ENCODE peak calls at places on chromosomes 5 and 9, in nine cellular contexts. U, W, J, M, A, X, K, P and V are unnamed samples. For H3K4me1, the result is how much of the 10 kb centered on the place peaks cover.

GRCh38 chr5:136191304-136192014 is 1.5 kb downstream of the SMIM32 start:
- DNase-seq in U (no peak), W (no peak), J (no peak), M (peak), A (no peak), X (no peak), K (peak), P (no peak), V (no peak)

GRCh38 chr9:123368481-123369153 is 12.6 kb downstream of the CRB2 start:
- DNase-seq in U (no peak), W (no peak), J (no peak), M (no peak), A (no peak), X (no peak), K (no peak), P (no peak), V (no peak)

GRCh38 chr9:92975452-92975770 is 28.1 kb downstream of the FGD3 start:
- DNase-seq in U (no peak), W (peak), J (no peak), M (no peak), A (no peak), X (no peak), K (no peak), P (no peak), V (no peak)

GRCh38 chr5:169098331-169099121 is 202.4 kb downstream of the SLIT3 start:
- DNase-seq in U (no peak), W (peak), J (no peak), M (no peak), A (no peak), X (no peak), K (no peak), P (no peak), V (no peak)

GRCh38 chr5:173729079-173729765 is 112.8 kb upstream of the BOD1 start:
- DNase-seq in U (no peak), W (no peak), J (peak), M (no peak), A (no peak), X (no peak), K (no peak), P (no peak), V (no peak)

GRCh38 chr9:129469188-129469987 is 151.5 kb downstream of the C9orf50 start:
- DNase-seq in U (no peak), W (no peak), J (no peak), M (no peak), A (no peak), X (no peak), K (no peak), P (no peak), V (no peak)

GRCh38 chr9:124298646-124299235 is 41.0 kb downstream of the NEK6 start:
- DNase-seq in U (no peak), W (no peak), J (no peak), M (no peak), A (no peak), X (no peak), K (no peak), P (no peak), V (no peak)

GRCh38 chr9:133763272-133764183 is 25.4 kb upstream of the SARDH start:
- DNase-seq in U (peak), W (no peak), J (peak), M (no peak), A (peak), X (no peak), K (peak), P (no peak), V (no peak)

GRCh38 chr5:12865529-12865928 is 961.3 kb upstream of the CTNND2 start:
- DNase-seq in U (no peak), W (no peak), J (no peak), M (no peak), A (no peak), X (no peak), K (no peak), P (no peak), V (no peak)

GRCh38 chr9:126506361-126507317 is 107.1 kb upstream of the LMX1B start:
- DNase-seq in U (no peak), W (no peak), J (no peak), M (no peak), A (no peak), X (no peak), K (peak), P (no peak), V (no peak)

GRCh38 chr5:7629559-7629958 is 221.4 kb downstream of the CFAP90 start:
- DNase-seq in U (no peak), W (no peak), J (no peak), M (no peak), A (no peak), X (no peak), K (no peak), P (no peak), V (no peak)

GRCh38 chr5:151002250-151002649 is 18.1 kb upstream of the GPX3 start:
- DNase-seq in U (no peak), W (no peak), J (no peak), M (no peak), A (peak), X (peak), K (no peak), P (no peak), V (no peak)

GRCh38 chr5:172903790-172904189 is 55.4 kb upstream of the RPL26L1 start:
- DNase-seq in U (peak), W (peak), J (peak), M (peak), A (no peak), X (peak), K (peak), P (peak), V (no peak)

GRCh38 chr9:88950341-88951141 is 40.7 kb upstream of the S1PR3 start:
- DNase-seq in U (no peak), W (no peak), J (no peak), M (no peak), A (no peak), X (no peak), K (no peak), P (no peak), V (no peak)

GRCh38 chr9:75855509-75855908 is 35.0 kb upstream of the PCSK5 start:
- DNase-seq in U (no peak), W (no peak), J (no peak), M (peak), A (no peak), X (peak), K (no peak), P (no peak), V (no peak)

GRCh38 chr5:104540448-104540847 is 977.9 kb upstream of the NUDT12 start:
- DNase-seq in U (no peak), W (no peak), J (no peak), M (peak), A (no peak), X (peak), K (no peak), P (no peak), V (no peak)

GRCh38 chr5:65489119-65489518 is 7.4 kb upstream of the ADAMTS6 start:
- DNase-seq in U (no peak), W (no peak), J (no peak), M (no peak), A (no peak), X (no peak), K (no peak), P (no peak), V (no peak)

GRCh38 chr5:134543820-134544692 is 18.6 kb downstream of the JADE2 start:
- DNase-seq in U (no peak), W (no peak), J (no peak), M (peak), A (no peak), X (no peak), K (no peak), P (no peak), V (no peak)

GRCh38 chr5:41817625-41818301 is 52.5 kb downstream of the OXCT1 start:
- DNase-seq in U (no peak), W (no peak), J (no peak), M (peak), A (no peak), X (no peak), K (no peak), P (no peak), V (no peak)

GRCh38 chr5:78638423-78638822 is 10.1 kb downstream of the LHFPL2 start:
- DNase-seq in U (peak), W (peak), J (peak), M (peak), A (no peak), X (no peak), K (peak), P (no peak), V (peak)

GRCh38 chr9:89617978-89618377 is 13.2 kb downstream of the GADD45G start:
- DNase-seq in U (peak), W (no peak), J (peak), M (no peak), A (no peak), X (no peak), K (no peak), P (no peak), V (no peak)

GRCh38 chr9:78167356-78167755 is 68.5 kb upstream of the CEP78 start:
- DNase-seq in U (peak), W (peak), J (peak), M (peak), A (no peak), X (no peak), K (no peak), P (peak), V (no peak)

GRCh38 chr5:171312129-171312819 is 3.2 kb downstream of the TLX3 start:
- DNase-seq in U (no peak), W (no peak), J (no peak), M (no peak), A (peak), X (no peak), K (no peak), P (no peak), V (peak)

GRCh38 chr9:71710856-71711255 is 57.5 kb downstream of the CEMIP2 start:
- DNase-seq in U (no peak), W (no peak), J (no peak), M (no peak), A (no peak), X (no peak), K (no peak), P (no peak), V (no peak)

GRCh38 chr5:111932207-111932606 is 175.2 kb upstream of the NREP start:
- DNase-seq in U (no peak), W (no peak), J (no peak), M (no peak), A (no peak), X (no peak), K (no peak), P (no peak), V (no peak)

GRCh38 chr9:2991292-2991691 is 147.4 kb upstream of the PUM3 start:
- DNase-seq in U (no peak), W (no peak), J (no peak), M (no peak), A (no peak), X (no peak), K (no peak), P (no peak), V (no peak)

GRCh38 chr5:150523472-150524350 is 15.8 kb downstream of the NDST1 start:
- DNase-seq in U (peak), W (no peak), J (no peak), M (peak), A (no peak), X (peak), K (no peak), P (peak), V (no peak)

GRCh38 chr5:218457-219289 is 553 bp downstream of the SDHA start:
- DNase-seq in U (peak), W (no peak), J (peak), M (peak), A (no peak), X (no peak), K (no peak), P (peak), V (no peak)

GRCh38 chr9:98318834-98319478 is 63.5 kb upstream of the TBC1D2 start:
- DNase-seq in U (no peak), W (no peak), J (no peak), M (no peak), A (no peak), X (no peak), K (no peak), P (no peak), V (no peak)

GRCh38 chr5:97420646-97421045 is 237.6 kb upstream of the RIOK2 start:
- DNase-seq in U (no peak), W (no peak), J (no peak), M (no peak), A (no peak), X (no peak), K (no peak), P (no peak), V (no peak)

GRCh38 chr5:1293416-1293996 is 1.4 kb downstream of the TERT start:
- DNase-seq in U (no peak), W (no peak), J (no peak), M (no peak), A (peak), X (no peak), K (no peak), P (no peak), V (peak)

GRCh38 chr5:172933238-172933637 is 26.0 kb upstream of the RPL26L1 start:
- DNase-seq in U (no peak), W (no peak), J (no peak), M (no peak), A (no peak), X (no peak), K (no peak), P (no peak), V (no peak)

GRCh38 chr9:89039092-89039465 is 47.8 kb downstream of the S1PR3 start:
- DNase-seq in U (no peak), W (no peak), J (no peak), M (no peak), A (no peak), X (no peak), K (no peak), P (no peak), V (no peak)

GRCh38 chr5:75374394-75374814 is 37.4 kb downstream of the HMGCR start:
- DNase-seq in U (no peak), W (no peak), J (no peak), M (no peak), A (no peak), X (no peak), K (no peak), P (no peak), V (no peak)

DNA sequence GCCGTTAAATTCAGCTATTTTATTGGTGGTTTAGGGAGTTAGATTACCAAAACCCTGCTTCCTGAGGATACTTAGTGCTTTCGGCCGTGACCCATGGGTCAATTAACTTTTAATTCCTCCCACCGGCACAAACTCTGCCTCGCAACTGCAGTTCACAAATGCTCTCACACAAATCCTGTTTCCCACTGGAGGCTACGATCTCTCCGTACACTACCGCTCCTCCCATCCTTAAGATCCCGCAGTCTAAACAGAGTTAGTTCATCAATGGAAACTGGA is 440 bp upstream of the NAIF1 start:
- DNase-seq in U (no peak), W (no peak), J (no peak), M (no peak), A (no peak), X (no peak), K (no peak), P (no peak), V (no peak)
- TF ChIP-seq POLR2A in U (no peak), W (peak), J (no peak), M (peak), A (no peak), X (peak), K (no peak), P (no peak), V (no peak)

GRCh38 chr5:128074171-128074570 is 9.4 kb upstream of the SLC12A2 start:
- DNase-seq in U (no peak), W (no peak), J (no peak), M (no peak), A (no peak), X (no peak), K (no peak), P (no peak), V (no peak)
- H3K4me1 ChIP-seq in U (under half), W (under half), J (under half), M (under half), A (under half), X (under half), K (under half), P (under half), V (under half)

GRCh38 chr5:139795074-139796001 is at the start of gene PSD2:
- DNase-seq in U (peak), W (no peak), J (no peak), M (no peak), A (peak), X (no peak), K (peak), P (peak), V (no peak)
- TF ChIP-seq POLR2AphosphoS5 in U (no peak), W (no peak), J (no peak), M (no peak), A (no peak), X (no peak), K (no peak), P (no peak), V (no peak)

GRCh38 chr9:136421791-136422190 is 11.3 kb downstream of the PMPCA start:
- DNase-seq in U (no peak), W (no peak), J (no peak), M (no peak), A (no peak), X (no peak), K (no peak), P (no peak), V (no peak)

GRCh38 chr9:136416914-136417313 is 6.5 kb downstream of the PMPCA start:
- DNase-seq in U (no peak), W (no peak), J (no peak), M (no peak), A (no peak), X (no peak), K (no peak), P (no peak), V (no peak)

GRCh38 chr9:136416427-136416826 is 6.0 kb downstream of the PMPCA start:
- DNase-seq in U (no peak), W (no peak), J (no peak), M (no peak), A (no peak), X (no peak), K (no peak), P (no peak), V (no peak)

GRCh38 chr9:136419092-136419420 is 8.6 kb downstream of the PMPCA start:
- DNase-seq in U (no peak), W (no peak), J (no peak), M (no peak), A (no peak), X (no peak), K (no peak), P (no peak), V (no peak)

GRCh38 chr9:136418182-136419091 is 8.0 kb downstream of the PMPCA start:
- DNase-seq in U (no peak), W (no peak), J (no peak), M (no peak), A (no peak), X (no peak), K (no peak), P (no peak), V (no peak)
- TF ChIP-seq POLR2A in U (no peak), W (no peak), J (no peak), M (no peak), A (no peak), X (no peak), K (no peak), P (no peak), V (no peak)

DNA sequence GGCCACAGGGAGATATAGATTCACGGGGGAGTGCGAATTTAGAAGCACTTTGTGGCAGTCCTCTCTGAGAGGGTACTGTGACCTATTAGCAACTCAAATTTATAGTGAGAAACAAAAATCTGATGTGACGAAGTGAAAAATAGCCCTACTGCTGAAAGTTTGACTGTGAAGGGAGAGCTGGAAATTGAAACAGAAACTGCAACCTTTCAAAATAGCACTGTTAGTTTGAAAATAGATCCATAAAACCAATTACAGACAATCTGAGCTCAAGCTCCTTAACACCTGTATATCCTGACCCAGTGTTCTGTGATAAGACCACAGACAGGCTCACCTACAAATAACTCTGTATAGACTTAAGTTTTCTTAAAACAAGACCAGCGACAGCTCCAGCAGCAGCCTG is 420.1 kb downstream of the IRX1 start:
- DNase-seq in U (no peak), W (no peak), J (no peak), M (no peak), A (no peak), X (no peak), K (no peak), P (no peak), V (no peak)
- H3K4me1 ChIP-seq in U (under half), W (under half), J (under half), M (under half), A (under half), X (under half), K (under half), P (under half), V (under half)

GRCh38 chr5:71586052-71586940 is 844 bp upstream of the MCCC2 start:
- DNase-seq in U (no peak), W (no peak), J (no peak), M (no peak), A (no peak), X (no peak), K (no peak), P (no peak), V (no peak)
- TF ChIP-seq POLR2AphosphoS5 in U (no peak), W (no peak), J (no peak), M (no peak), A (no peak), X (no peak), K (no peak), P (no peak), V (no peak)

DNA sequence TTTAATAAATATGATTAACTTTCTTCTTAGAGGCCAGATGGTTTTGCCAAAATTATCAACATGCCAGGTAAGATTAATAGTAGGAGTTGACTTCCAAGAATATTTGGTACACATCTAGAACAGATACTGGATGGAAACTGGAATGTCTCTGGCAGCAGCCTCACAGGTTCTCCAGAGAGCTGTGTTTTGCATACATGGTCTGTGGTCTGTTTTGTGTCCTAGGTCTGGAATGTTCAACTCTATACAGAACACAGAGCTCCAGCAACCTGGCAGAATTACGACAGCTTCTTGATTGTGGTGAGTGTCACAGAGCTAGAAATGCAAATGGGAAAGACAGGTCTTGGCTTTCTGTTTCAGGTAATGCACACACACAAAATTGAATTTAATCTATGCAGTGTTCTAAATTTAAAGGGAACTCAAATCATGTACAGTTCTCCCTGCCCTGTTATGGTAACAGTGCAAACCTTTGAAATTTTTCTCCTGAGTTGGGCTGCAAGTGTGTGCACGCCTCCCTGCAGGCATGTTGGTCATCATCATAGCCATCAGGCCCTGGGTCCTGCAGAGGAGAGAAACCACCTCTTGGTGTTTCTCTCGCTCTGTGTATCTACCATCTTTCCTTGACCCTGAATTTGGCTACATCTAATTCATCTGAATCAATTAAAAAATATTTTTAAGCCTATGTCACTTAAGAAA is 58.3 kb downstream of the PIK3R1 start:
- DNase-seq in U (no peak), W (no peak), J (no peak), M (no peak), A (no peak), X (no peak), K (no peak), P (no peak), V (no peak)
- TF ChIP-seq POLR2A in U (no peak), W (no peak), J (no peak), M (no peak), A (no peak), X (no peak), K (no peak), P (no peak), V (no peak)

DNA sequence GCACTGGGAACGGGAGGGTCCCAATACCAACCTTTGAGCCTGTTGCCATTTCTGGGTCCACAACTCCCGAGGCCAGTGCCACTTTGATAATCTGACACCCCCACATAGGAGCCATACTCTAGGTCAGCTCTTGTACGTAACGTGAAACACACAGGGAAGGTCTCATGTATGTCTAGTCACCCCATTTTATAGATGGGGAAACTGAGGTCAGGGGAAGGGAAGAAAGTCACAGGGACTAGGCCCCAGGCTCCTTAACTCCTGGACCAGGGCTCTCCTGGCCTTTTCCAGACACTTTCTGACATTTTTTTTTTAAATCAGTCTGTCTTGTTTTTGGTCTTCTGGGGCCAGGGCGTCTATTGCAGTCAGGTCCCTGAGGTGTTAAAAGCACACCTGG is 80.3 kb upstream of the SLC25A51 start:
- DNase-seq in U (no peak), W (no peak), J (no peak), M (no peak), A (no peak), X (no peak), K (no peak), P (no peak), V (no peak)
- H3K4me1 ChIP-seq in U (under half), W (under half), J (under half), M (under half), A (under half), X (under half), K (under half), P (under half), V (under half)